ENCODE peak calls at places on chromosomes 1 and 21, in six cellular contexts. S is fibroblast of lung, R is mesenchymal stem cell, C is hepatocyte, U is neural progenitor cell, O is neuronal stem cell. Z is an unnamed sample.

GRCh38 chr21:26185021-26185420 is 14.5 kb upstream of the APP start:
- DNase-seq in S (no peak), R (no peak), C (no peak), U (no peak), O (no peak), Z (no peak)

GRCh38 chr1:13820456-13820855 is 120.5 kb downstream of the PRDM2 start:
- DNase-seq in S (no peak), R (no peak), C (no peak), U (no peak), O (no peak), Z (no peak)

GRCh38 chr1:43970502-43970901 is 692 bp downstream of the DPH2 start:
- DNase-seq in S (no peak), R (no peak), C (no peak), U (no peak), O (no peak), Z (peak)

GRCh38 chr1:9280015-9280860 is 12.5 kb upstream of the SPSB1 start:
- DNase-seq in S (peak), R (peak), C (peak), U (no peak), O (no peak), Z (peak)

GRCh38 chr1:24373710-24374109 is 39.9 kb downstream of the STPG1 start:
- DNase-seq in S (no peak), R (no peak), C (no peak), U (no peak), O (no peak), Z (no peak)

GRCh38 chr1:198932351-198932991 is 293.6 kb downstream of the PTPRC start:
- DNase-seq in S (peak), R (no peak), C (no peak), U (no peak), O (no peak), Z (no peak)

GRCh38 chr1:243294723-243295121 is 38.9 kb downstream of the SDCCAG8 start:
- DNase-seq in S (peak), R (peak), C (no peak), U (no peak), O (no peak), Z (peak)

GRCh38 chr21:29149771-29150425 is 19.5 kb downstream of the MAP3K7CL start:
- DNase-seq in S (peak), R (peak), C (no peak), U (no peak), O (no peak), Z (no peak)

GRCh38 chr1:3351300-3352083 is 103.0 kb upstream of the ARHGEF16 start:
- DNase-seq in S (no peak), R (no peak), C (no peak), U (peak), O (peak), Z (no peak)

GRCh38 chr1:3348196-3348865 is 106.1 kb upstream of the ARHGEF16 start:
- DNase-seq in S (no peak), R (no peak), C (no peak), U (no peak), O (no peak), Z (no peak)

GRCh38 chr1:3349161-3349967 is 105.1 kb upstream of the ARHGEF16 start:
- DNase-seq in S (no peak), R (no peak), C (peak), U (peak), O (peak), Z (no peak)

GRCh38 chr1:3350441-3351261 is 103.8 kb upstream of the ARHGEF16 start:
- DNase-seq in S (no peak), R (no peak), C (no peak), U (peak), O (no peak), Z (peak)

DNA sequence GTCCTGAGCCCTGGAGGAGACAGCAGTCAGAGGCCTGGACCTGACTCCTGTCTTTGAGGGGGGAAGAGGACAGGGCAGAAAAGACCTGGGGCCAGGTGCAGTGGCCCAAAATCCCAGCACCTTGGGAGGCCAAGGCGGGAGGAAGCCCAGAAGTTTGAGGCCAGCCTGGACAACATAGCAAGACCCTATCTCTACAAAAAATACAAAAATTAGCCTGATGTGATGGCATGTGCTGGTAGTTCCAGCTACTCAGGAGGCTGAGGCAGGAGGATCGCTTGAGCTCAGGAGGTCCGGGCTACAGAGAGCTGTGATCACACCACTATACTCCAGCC is 104.5 kb upstream of the ARHGEF16 start:
- DNase-seq in S (no peak), R (no peak), C (no peak), U (no peak), O (no peak), Z (no peak)
- H3K27ac ChIP-seq in S (no peak), R (no peak), C (peak), U (no peak), O (no peak), Z (no peak)

GRCh38 chr21:17467392-17467791 is 45.5 kb upstream of the CXADR start:
- DNase-seq in S (peak), R (no peak), C (peak), U (no peak), O (no peak), Z (no peak)
- H3K4me3 ChIP-seq in S (no peak), R (no peak), C (no peak), U (peak), O (no peak), Z (no peak)

GRCh38 chr1:75587692-75588091 is 23.2 kb downstream of the SLC44A5 start:
- DNase-seq in S (no peak), R (no peak), C (no peak), U (peak), O (no peak), Z (no peak)
- H2AFZ ChIP-seq in S (no peak), R (no peak), C (no peak), U (no peak), O (no peak), Z (no peak)

GRCh38 chr1:154966111-154966510 is 4.4 kb downstream of the SHC1 start:
- DNase-seq in S (no peak), R (no peak), C (no peak), U (no peak), O (no peak), Z (peak)
- H3K27ac ChIP-seq in S (no peak), R (no peak), C (no peak), U (no peak), O (no peak), Z (no peak)

GRCh38 chr21:45458281-45459170 is 53.6 kb downstream of the COL18A1 start:
- DNase-seq in S (no peak), R (no peak), C (no peak), U (no peak), O (no peak), Z (peak)
- H3K4me3 ChIP-seq in S (no peak), R (no peak), C (no peak), U (no peak), O (no peak), Z (no peak)

Z was measured in osteoblast.